ENCODE peak calls at places on chromosomes 2 and 18, in six cellular contexts. K is NCI-H1092, J is body of pancreas, L is NCI-H524, U is GM12878, H is T-helper 17 cell. V is an unnamed sample.

GRCh38 chr2:36395866-36396265 is 40.3 kb downstream of the CRIM1 start:
- DNase-seq in K (no peak), J (no peak), L (no peak), U (no peak), H (no peak), V (no peak)

GRCh38 chr2:233513953-233514655 is 52.5 kb downstream of the USP40 start:
- DNase-seq in K (no peak), J (peak; percentile 52), L (no peak), U (no peak), H (no peak), V (no peak)

GRCh38 chr2:203690110-203691047 is 16.1 kb upstream of the CD28 start:
- DNase-seq in K (no peak), J (no peak), L (no peak), U (no peak), H (no peak), V (no peak)

GRCh38 chr2:239966848-239967136 is 58.4 kb downstream of the NDUFA10 start:
- DNase-seq in K (no peak), J (peak; percentile 25), L (no peak), U (no peak), H (no peak), V (no peak)

GRCh38 chr2:108542071-108542470 is 7.8 kb downstream of the LIMS1 start:
- DNase-seq in K (no peak), J (no peak), L (no peak), U (no peak), H (no peak), V (no peak)

GRCh38 chr2:172811027-172811426 is 75.4 kb downstream of the RAPGEF4 start:
- DNase-seq in K (no peak), J (peak; percentile 14), L (peak; percentile 15), U (no peak), H (no peak), V (no peak)

GRCh38 chr18:25230658-25231326 is 121.2 kb downstream of the ZNF521 start:
- DNase-seq in K (no peak), J (peak; percentile 33), L (no peak), U (no peak), H (no peak), V (no peak)

GRCh38 chr2:39516347-39517101 is 79.4 kb upstream of the MAP4K3 start:
- DNase-seq in K (no peak), J (peak; percentile 71), L (peak; percentile 86), U (no peak), H (no peak), V (no peak)